ENCODE peak calls at places on chromosome 10, in five cellular contexts. One of them, this sample, is unnamed.

GRCh38 chr10:124989526-124989925 is 47.6 kb downstream of the ZRANB1 start:
- DNase-seq in activated CD8-positive, alpha-beta memory T cell treated with anti-CD3 and anti-CD28 coated beads for 1 hour: no peak
- DNase-seq in NCI-H1092 treated with DMSO at 0.1 percent for 48 hours: no peak
- DNase-seq in mucosa of gallbladder: no peak
- DNase-seq in Daoy: no peak
- DNase-seq in this sample: no peak

GRCh38 chr10:184174-184573 is 48.9 kb downstream of the ZMYND11 start:
- DNase-seq in activated CD8-positive, alpha-beta memory T cell treated with anti-CD3 and anti-CD28 coated beads for 1 hour: no peak
- DNase-seq in NCI-H1092 treated with DMSO at 0.1 percent for 48 hours: no peak
- DNase-seq in mucosa of gallbladder: no peak
- DNase-seq in Daoy: no peak
- DNase-seq in this sample: no peak

GRCh38 chr10:122249303-122249850 is 21.7 kb upstream of the BTBD16 start:
- DNase-seq in activated CD8-positive, alpha-beta memory T cell treated with anti-CD3 and anti-CD28 coated beads for 1 hour: no peak
- DNase-seq in NCI-H1092 treated with DMSO at 0.1 percent for 48 hours: no peak
- DNase-seq in mucosa of gallbladder: no peak
- DNase-seq in Daoy: no peak
- DNase-seq in this sample: no peak

GRCh38 chr10:119769886-119770285 is 44.0 kb downstream of the INPP5F start:
- DNase-seq in activated CD8-positive, alpha-beta memory T cell treated with anti-CD3 and anti-CD28 coated beads for 1 hour: no peak
- DNase-seq in NCI-H1092 treated with DMSO at 0.1 percent for 48 hours: no peak
- DNase-seq in mucosa of gallbladder: no peak
- DNase-seq in Daoy: peak
- DNase-seq in this sample: no peak

GRCh38 chr10:13758302-13758701 is 171.5 kb downstream of the PRPF18 start:
- DNase-seq in activated CD8-positive, alpha-beta memory T cell treated with anti-CD3 and anti-CD28 coated beads for 1 hour: no peak
- DNase-seq in NCI-H1092 treated with DMSO at 0.1 percent for 48 hours: no peak
- DNase-seq in mucosa of gallbladder: no peak
- DNase-seq in Daoy: peak
- DNase-seq in this sample: no peak

GRCh38 chr10:33706746-33707145 is 372.3 kb upstream of the NRP1 start:
- DNase-seq in activated CD8-positive, alpha-beta memory T cell treated with anti-CD3 and anti-CD28 coated beads for 1 hour: no peak
- DNase-seq in NCI-H1092 treated with DMSO at 0.1 percent for 48 hours: no peak
- DNase-seq in mucosa of gallbladder: no peak
- DNase-seq in Daoy: no peak
- DNase-seq in this sample: no peak

GRCh38 chr10:31619410-31620095 is 300.5 kb downstream of the ZEB1 start:
- DNase-seq in activated CD8-positive, alpha-beta memory T cell treated with anti-CD3 and anti-CD28 coated beads for 1 hour: no peak
- DNase-seq in NCI-H1092 treated with DMSO at 0.1 percent for 48 hours: no peak
- DNase-seq in mucosa of gallbladder: no peak
- DNase-seq in Daoy: no peak
- DNase-seq in this sample: no peak

GRCh38 chr10:72525277-72525676 is 100.6 kb downstream of the MICU1 start:
- DNase-seq in activated CD8-positive, alpha-beta memory T cell treated with anti-CD3 and anti-CD28 coated beads for 1 hour: no peak
- DNase-seq in NCI-H1092 treated with DMSO at 0.1 percent for 48 hours: no peak
- DNase-seq in mucosa of gallbladder: no peak
- DNase-seq in Daoy: no peak
- DNase-seq in this sample: no peak

GRCh38 chr10:77608281-77608680 is 29.3 kb downstream of the KCNMA1 start:
- DNase-seq in activated CD8-positive, alpha-beta memory T cell treated with anti-CD3 and anti-CD28 coated beads for 1 hour: no peak
- DNase-seq in NCI-H1092 treated with DMSO at 0.1 percent for 48 hours: no peak
- DNase-seq in mucosa of gallbladder: no peak
- DNase-seq in Daoy: no peak
- DNase-seq in this sample: no peak

GRCh38 chr10:69232252-69232651 is 12.1 kb downstream of the HKDC1 start:
- DNase-seq in activated CD8-positive, alpha-beta memory T cell treated with anti-CD3 and anti-CD28 coated beads for 1 hour: no peak
- DNase-seq in NCI-H1092 treated with DMSO at 0.1 percent for 48 hours: no peak
- DNase-seq in mucosa of gallbladder: no peak
- DNase-seq in Daoy: peak
- DNase-seq in this sample: no peak

GRCh38 chr10:16787361-16787791 is 29.8 kb downstream of the RSU1 start:
- DNase-seq in activated CD8-positive, alpha-beta memory T cell treated with anti-CD3 and anti-CD28 coated beads for 1 hour: peak
- DNase-seq in NCI-H1092 treated with DMSO at 0.1 percent for 48 hours: no peak
- DNase-seq in mucosa of gallbladder: no peak
- DNase-seq in Daoy: no peak
- DNase-seq in this sample: no peak